ENCODE peak calls at places on chromosomes 7 and 10, in seven cellular contexts. A, J, C, X, L, B and D are unnamed samples.

GRCh38 chr10:63515002-63515763 is 6.0 kb upstream of the REEP3 start:
- DNase-seq in A (no peak), J (no peak), C (no peak), X (peak; percentile 42), B (no peak), L (peak; percentile 23), D (no peak)

GRCh38 chr10:1410469-1411395 is 326.6 kb downstream of the ADARB2 start:
- DNase-seq in C (no peak), B (no peak), X (no peak), L (no peak), A (peak; percentile 29), J (no peak), D (no peak)

GRCh38 chr7:152759655-152760383 is at the start of gene ACTR3B:
- DNase-seq in L (peak; percentile 93), X (peak; percentile 63), A (peak; percentile 96), B (peak; percentile 92), J (peak; percentile 34), C (peak; percentile 100), D (peak; percentile 88)

GRCh38 chr7:152949790-152950189 is 190.2 kb downstream of the ACTR3B start:
- DNase-seq in J (no peak), C (no peak), A (no peak), X (no peak), L (no peak), B (no peak), D (no peak)

GRCh38 chr10:63114031-63114814 is 18.9 kb upstream of the NRBF2 start:
- DNase-seq in J (no peak), B (peak; percentile 82), L (no peak), A (no peak), X (peak; percentile 54), C (no peak), D (no peak)

GRCh38 chr7:23378996-23379395 is 79.9 kb downstream of the MALSU1 start:
- DNase-seq in B (no peak), X (no peak), A (no peak), C (no peak), J (no peak), L (no peak), D (no peak)

GRCh38 chr7:122143376-122143750 is 686 bp downstream of the AASS start:
- DNase-seq in B (peak; percentile 64), L (peak; percentile 16), C (peak; percentile 14), X (no peak), A (peak; percentile 51), J (no peak), D (peak; percentile 16)

GRCh38 chr7:48904975-48905374 is 19.4 kb upstream of the CDC14C start:
- DNase-seq in X (no peak), B (no peak), A (no peak), J (no peak), C (no peak), L (no peak), D (no peak)

GRCh38 chr10:112983444-112984056 is 33.5 kb downstream of the TCF7L2 start:
- DNase-seq in X (no peak), L (no peak), B (no peak), C (no peak), J (no peak), A (no peak), D (no peak)

GRCh38 chr10:48727866-48728265 is 43.2 kb downstream of the WDFY4 start:
- DNase-seq in A (no peak), X (no peak), J (no peak), C (no peak), B (no peak), L (no peak), D (no peak)

GRCh38 chr7:18855796-18856195 is 261.6 kb downstream of the TWIST1 start:
- DNase-seq in J (no peak), B (no peak), C (no peak), X (no peak), L (no peak), A (no peak), D (no peak)

GRCh38 chr7:1659696-1660095 is 10.4 kb upstream of the ELFN1 start:
- DNase-seq in L (no peak), B (no peak), X (no peak), J (no peak), C (no peak), A (no peak), D (no peak)

GRCh38 chr10:37474645-37475044 is 349.2 kb downstream of the ANKRD30A start:
- DNase-seq in B (no peak), L (no peak), A (no peak), X (no peak), C (no peak), J (no peak), D (no peak)

GRCh38 chr10:98423691-98424120 is 8.7 kb upstream of the PYROXD2 start:
- DNase-seq in B (no peak), A (no peak), C (peak; percentile 45), L (no peak), J (no peak), X (no peak), D (peak; percentile 32)

GRCh38 chr10:70690584-70690983 is 18.3 kb downstream of the ADAMTS14 start:
- DNase-seq in J (no peak), B (no peak), X (no peak), L (no peak), C (no peak), A (no peak), D (no peak)

GRCh38 chr10:3852147-3852904 is 67.3 kb upstream of the KLF6 start:
- DNase-seq in J (peak; percentile 100), C (peak; percentile 41), B (peak; percentile 91), L (peak; percentile 77), X (no peak), A (no peak), D (peak; percentile 46)

GRCh38 chr7:1607001-1607400 is 37.2 kb upstream of the PSMG3 start:
- DNase-seq in C (no peak), A (no peak), B (no peak), J (no peak), L (no peak), X (no peak), D (no peak)

GRCh38 chr10:63467833-63468232 is 2.1 kb upstream of the JMJD1C start:
- DNase-seq in L (no peak), A (no peak), X (no peak), C (no peak), J (no peak), B (no peak), D (no peak)

GRCh38 chr10:50552771-50553535 is 70.8 kb downstream of the SGMS1 start:
- DNase-seq in C (peak; percentile 32), X (no peak), L (peak; percentile 21), A (no peak), J (no peak), B (no peak), D (peak; percentile 51)

GRCh38 chr10:117762819-117763172 is 220.2 kb downstream of the EMX2 start:
- DNase-seq in L (no peak), J (no peak), X (no peak), B (no peak), A (no peak), C (no peak), D (no peak)

GRCh38 chr10:131433566-131433965 is 122.0 kb upstream of the TCERG1L start:
- DNase-seq in J (no peak), L (no peak), B (no peak), X (no peak), C (no peak), A (no peak), D (no peak)

GRCh38 chr7:22733761-22734160 is 6.8 kb downstream of the IL6 start:
- DNase-seq in B (no peak), L (no peak), C (no peak), J (no peak), X (no peak), A (no peak), D (no peak)

GRCh38 chr7:122965306-122965705 is 30.2 kb downstream of the TAS2R16 start:
- DNase-seq in A (no peak), L (no peak), X (no peak), J (no peak), B (no peak), C (peak; percentile 25), D (no peak)

GRCh38 chr7:82469207-82469606 is 25.6 kb upstream of the CACNA2D1 start:
- DNase-seq in X (no peak), J (no peak), A (no peak), L (no peak), B (no peak), C (no peak), D (no peak)

GRCh38 chr10:103627111-103627892 is 133.8 kb downstream of the NEURL1 start:
- DNase-seq in C (no peak), B (no peak), L (no peak), X (no peak), A (no peak), J (no peak), D (no peak)

GRCh38 chr7:82631998-82632397 is 188.4 kb upstream of the CACNA2D1 start:
- DNase-seq in B (no peak), L (no peak), J (no peak), C (no peak), X (no peak), A (no peak), D (no peak)

GRCh38 chr10:52879181-52879607 is 106.6 kb upstream of the MBL2 start:
- DNase-seq in C (no peak), X (no peak), L (no peak), B (no peak), J (peak; percentile 84), A (no peak), D (no peak)

GRCh38 chr10:78438907-78439809 is 405.5 kb downstream of the RPS24 start:
- DNase-seq in A (no peak), C (no peak), J (no peak), L (no peak), B (no peak), X (no peak), D (no peak)